ENCODE peak calls at places on chromosomes 3 and 15, in eight cellular contexts. F, X, D, C, O, K, Z and S are unnamed samples.

GRCh38 chr3:67415504-67415903 is 238.9 kb downstream of the SUCLG2 start:
- DNase-seq in K (no peak), Z (no peak), D (no peak), C (no peak), X (no peak), O (no peak), F (no peak), S (no peak)

GRCh38 chr3:45001738-45002137 is 24.4 kb upstream of the CLEC3B start:
- DNase-seq in Z (no peak), X (no peak), K (no peak), O (no peak), C (no peak), D (no peak), F (no peak), S (no peak)

GRCh38 chr15:88465633-88466219 is 1.5 kb downstream of the MRPL46 start:
- DNase-seq in O (no peak), F (no peak), D (no peak), X (no peak), Z (no peak), C (no peak), K (no peak), S (no peak)

GRCh38 chr15:89912674-89913396 is at the start of gene ARPIN:
- DNase-seq in O (no peak), K (no peak), F (peak; percentile 77), D (peak; percentile 86), Z (no peak), C (peak; percentile 56), X (peak; percentile 73), S (peak; percentile 49)

GRCh38 chr3:187743195-187744141 is 1.8 kb downstream of the BCL6 start:
- DNase-seq in Z (peak; percentile 46), C (peak; percentile 73), D (no peak), F (peak; percentile 15), X (peak; percentile 86), O (no peak), K (peak; percentile 63), S (no peak)

GRCh38 chr15:35427496-35427895 is 118.5 kb downstream of the DPH6 start:
- DNase-seq in O (no peak), C (no peak), F (no peak), K (no peak), Z (no peak), D (no peak), X (no peak), S (no peak)

GRCh38 chr3:36765104-36765503 is 751 bp upstream of the DCLK3 start:
- DNase-seq in Z (no peak), K (no peak), O (no peak), C (no peak), X (no peak), F (no peak), D (peak; percentile 32), S (no peak)

GRCh38 chr3:67083277-67083676 is 85.2 kb downstream of the KBTBD8 start:
- DNase-seq in K (peak; percentile 23), D (no peak), F (no peak), C (no peak), O (no peak), X (no peak), Z (no peak), S (no peak)

GRCh38 chr15:70742928-70743327 is 20.4 kb downstream of the UACA start:
- DNase-seq in D (no peak), X (no peak), C (no peak), Z (no peak), O (no peak), K (no peak), F (no peak), S (no peak)

GRCh38 chr3:11379238-11379823 is 107.1 kb downstream of the ATG7 start:
- DNase-seq in F (peak; percentile 25), Z (no peak), X (no peak), K (no peak), D (peak; percentile 56), C (no peak), O (peak; percentile 32), S (no peak)

GRCh38 chr3:42161050-42161935 is 70.1 kb downstream of the TRAK1 start:
- DNase-seq in Z (no peak), D (no peak), X (no peak), C (no peak), K (no peak), F (no peak), O (no peak), S (no peak)

GRCh38 chr15:65275728-65276126 is 11.0 kb downstream of the PARP16 start:
- DNase-seq in X (no peak), F (peak; percentile 74), O (no peak), Z (no peak), C (no peak), K (no peak), D (no peak), S (no peak)

GRCh38 chr3:44862221-44862637 is 517 bp downstream of the TMEM42 start:
- DNase-seq in K (no peak), Z (no peak), C (peak; percentile 6), F (no peak), X (no peak), D (no peak), O (no peak), S (no peak)

GRCh38 chr3:171457263-171458055 is 2.7 kb downstream of the TNIK start:
- DNase-seq in C (no peak), X (no peak), O (no peak), K (no peak), F (no peak), D (no peak), Z (no peak), S (peak; percentile 44)

GRCh38 chr3:126734324-126734723 is 30.3 kb downstream of the CHCHD6 start:
- DNase-seq in Z (no peak), C (no peak), O (no peak), F (no peak), X (no peak), K (no peak), D (no peak), S (no peak)

GRCh38 chr15:68317281-68318007 is 39.9 kb downstream of the FEM1B start:
- DNase-seq in X (no peak), C (no peak), F (no peak), Z (no peak), K (no peak), D (no peak), O (no peak), S (peak; percentile 21)

GRCh38 chr15:68315495-68316007 is 38.0 kb downstream of the FEM1B start:
- DNase-seq in F (no peak), Z (no peak), O (no peak), X (no peak), C (no peak), K (no peak), D (no peak), S (no peak)

GRCh38 chr15:68315035-68315434 is 37.5 kb downstream of the FEM1B start:
- DNase-seq in O (no peak), K (no peak), X (no peak), F (no peak), C (no peak), Z (no peak), D (peak; percentile 2), S (no peak)

GRCh38 chr15:68314563-68314962 is 37.0 kb downstream of the FEM1B start:
- DNase-seq in K (no peak), O (no peak), Z (no peak), F (no peak), X (no peak), D (peak; percentile 7), C (no peak), S (no peak)

GRCh38 chr15:68316061-68316804 is 38.7 kb downstream of the FEM1B start:
- DNase-seq in K (no peak), C (no peak), Z (no peak), F (no peak), X (no peak), O (no peak), D (no peak), S (peak; percentile 32)
- TF ChIP-seq CTCF in K (no peak), C (no peak), Z (no peak), F (peak; percentile 55), X (no peak), O (peak; percentile 65), D (peak; percentile 37), S (peak; percentile 11)

DNA sequence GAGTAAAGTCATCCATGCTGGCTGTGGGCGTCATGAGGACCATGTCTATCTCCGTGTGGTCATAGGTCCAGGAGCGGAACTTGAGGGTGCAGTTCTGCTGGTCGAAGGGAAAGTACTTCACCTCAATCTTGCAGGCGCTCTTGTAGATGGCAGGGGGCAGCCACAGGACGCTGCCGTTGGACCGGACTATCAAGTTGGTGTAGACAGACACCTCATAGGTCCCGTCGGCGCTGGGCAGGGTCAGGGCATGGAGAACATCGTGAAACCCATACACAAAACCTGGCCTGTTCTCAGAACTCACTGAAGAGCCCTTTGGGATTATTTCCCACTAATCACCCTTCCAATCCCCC is 8.9 kb upstream of the CHRNA3 start:
- DNase-seq in Z (no peak), D (no peak), C (no peak), K (no peak), X (no peak), O (no peak), F (no peak), S (no peak)
- H3K4me3 ChIP-seq in Z (no peak overlapping the region), D (no peak overlapping the region), C (no peak overlapping the region), K (no peak overlapping the region), X (no peak overlapping the region), O (no peak overlapping the region), F (no peak overlapping the region), S (no peak overlapping the region)

DNA sequence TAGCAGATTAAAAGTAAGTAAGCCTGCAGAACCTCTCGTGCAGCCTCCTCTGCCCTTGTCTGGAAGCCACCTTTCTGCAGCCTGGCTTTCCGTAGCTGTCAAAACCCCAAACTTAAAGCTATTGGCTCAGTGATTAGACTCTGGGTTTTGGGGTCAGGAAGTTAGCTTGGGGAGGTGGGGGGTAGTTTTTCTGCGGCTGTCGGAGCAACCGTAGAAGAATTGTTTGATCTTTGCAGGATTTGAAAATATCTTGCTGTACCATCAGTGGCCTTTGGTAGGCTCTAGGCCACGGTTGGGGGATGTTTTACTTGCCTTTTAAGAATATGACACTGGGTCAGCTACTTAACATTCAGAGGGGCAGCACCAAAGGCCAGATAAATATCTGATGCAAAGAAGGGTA is 88.4 kb upstream of the RASGRP1 start:
- DNase-seq in K (peak; percentile 53), O (no peak), D (no peak), F (no peak), Z (no peak), C (no peak), X (no peak), S (no peak)
- TF ChIP-seq CTCF in K (no peak), O (no peak), D (no peak), F (no peak), Z (no peak), C (no peak), X (no peak), S (no peak)

GRCh38 chr3:52453496-52454234 is at the start of gene TNNC1:
- DNase-seq in F (no peak), D (no peak), O (no peak), X (peak; percentile 76), Z (no peak), C (peak; percentile 76), K (no peak), S (no peak)
- H3K4me3 ChIP-seq in F (peak within 1 kb of the TSS; percentile 66), D (no peak within 1 kb of the TSS), O (peak within 1 kb of the TSS; percentile 80), X (peak within 1 kb of the TSS; percentile 74), Z (peak within 1 kb of the TSS; percentile 97), C (peak within 1 kb of the TSS; percentile 93), K (peak within 1 kb of the TSS; percentile 65), S (peak within 1 kb of the TSS; percentile 83)